ENCODE peak calls at places on chromosomes 2 and 18, in six cellular contexts. P, Q, Y, T, J and Z are unnamed samples.

GRCh38 chr2:168457177-168457905 is 1.3 kb downstream of the CERS6 start:
- DNase-seq in Y (no peak), T (peak), Q (no peak), J (no peak), P (no peak), Z (no peak)

GRCh38 chr2:241215421-241215820 is 26.9 kb downstream of the ANO7 start:
- DNase-seq in Y (no peak), P (no peak), T (no peak), Q (no peak), J (no peak), Z (no peak)

GRCh38 chr18:39453882-39454281 is 1888.3 kb upstream of the CELF4 start:
- DNase-seq in Q (peak), J (peak), T (peak), P (no peak), Y (no peak), Z (peak)

GRCh38 chr2:54512663-54513363 is 56.7 kb downstream of the SPTBN1 start:
- DNase-seq in Y (no peak), J (no peak), Q (no peak), P (no peak), T (no peak), Z (no peak)

GRCh38 chr2:60649721-60650120 is 96.3 kb upstream of the BCL11A start:
- DNase-seq in Y (no peak), T (no peak), J (no peak), Q (no peak), P (no peak), Z (no peak)

GRCh38 chr18:45107425-45107824 is 426.7 kb downstream of the SETBP1 start:
- DNase-seq in T (peak), J (peak), Y (no peak), Q (no peak), P (peak), Z (peak)

GRCh38 chr2:218962859-218963492 is 3.5 kb downstream of the CDK5R2 start:
- DNase-seq in P (peak), Q (peak), T (peak), Y (peak), J (peak), Z (peak)

GRCh38 chr18:68797901-68798300 is at the start of gene CCDC102B:
- DNase-seq in J (peak), T (peak), P (peak), Q (peak), Y (no peak), Z (peak)

GRCh38 chr18:79519751-79520472 is 124.2 kb downstream of the NFATC1 start:
- DNase-seq in T (peak), Q (peak), J (no peak), Y (peak), P (no peak), Z (peak)

GRCh38 chr2:163370169-163370886 is 365.5 kb downstream of the FIGN start:
- DNase-seq in T (no peak), J (no peak), P (no peak), Q (no peak), Y (no peak), Z (peak)

GRCh38 chr2:20525041-20526035 is 78.5 kb downstream of the RHOB start:
- DNase-seq in T (peak), Q (peak), P (peak), Y (no peak), J (peak), Z (peak)

GRCh38 chr2:100451734-100452133 is 18.5 kb upstream of the NMS start:
- DNase-seq in P (no peak), J (no peak), Y (no peak), Q (no peak), T (no peak), Z (no peak)

GRCh38 chr18:55185391-55185790 is 226.1 kb upstream of the CCDC68 start:
- DNase-seq in Y (no peak), T (no peak), J (peak), Q (no peak), P (peak), Z (peak)

GRCh38 chr2:214569419-214570035 is 158.7 kb downstream of the VWC2L start:
- DNase-seq in Q (no peak), P (no peak), Y (no peak), J (no peak), T (no peak), Z (no peak)

GRCh38 chr2:199692489-199692888 is 158.5 kb downstream of the FTCDNL1 start:
- DNase-seq in P (no peak), J (no peak), Q (peak), T (no peak), Y (peak), Z (no peak)

GRCh38 chr2:64295326-64296149 is 151.3 kb upstream of the PELI1 start:
- DNase-seq in J (no peak), Q (no peak), T (no peak), P (no peak), Y (no peak), Z (no peak)

GRCh38 chr2:200604571-200605255 is 18.9 kb downstream of the AOX1 start:
- DNase-seq in T (peak), Q (peak), Y (no peak), P (no peak), J (peak), Z (peak)

GRCh38 chr18:23573948-23574431 is 12.3 kb downstream of the NPC1 start:
- DNase-seq in J (peak), Q (peak), T (peak), P (peak), Y (no peak), Z (peak)

GRCh38 chr18:9683418-9684396 is 24.4 kb upstream of the RAB31 start:
- DNase-seq in Y (no peak), P (peak), T (peak), J (peak), Q (peak), Z (peak)

GRCh38 chr2:9179572-9180201 is 26.9 kb upstream of the ASAP2 start:
- DNase-seq in Q (peak), Y (peak), J (peak), P (peak), T (peak), Z (peak)

GRCh38 chr2:97005353-97005752 is 19.0 kb upstream of the FAM178B start:
- DNase-seq in Q (no peak), T (peak), J (no peak), Y (no peak), P (no peak), Z (peak)

GRCh38 chr2:224278531-224278930 is 123.4 kb downstream of the FAM124B start:
- DNase-seq in T (peak), Q (peak), Y (no peak), P (peak), J (peak), Z (peak)

GRCh38 chr2:189014426-189015138 is 40.4 kb downstream of the COL3A1 start:
- DNase-seq in J (peak), Y (no peak), T (peak), P (peak), Q (peak), Z (peak)

GRCh38 chr2:171225302-171225980 is 64.7 kb upstream of the TLK1 start:
- DNase-seq in P (peak), T (peak), Y (no peak), J (peak), Q (peak), Z (peak)

GRCh38 chr2:41711736-41712135 is 336.1 kb upstream of the PKDCC start:
- DNase-seq in J (no peak), P (no peak), Q (no peak), Y (no peak), T (no peak), Z (no peak)

GRCh38 chr2:102141915-102142828 is at the start of gene IL1R1:
- DNase-seq in Y (peak), Q (peak), T (peak), J (peak), P (peak), Z (peak)

GRCh38 chr2:215912299-215912842 is 101.0 kb downstream of the MREG start:
- DNase-seq in T (no peak), P (no peak), Q (no peak), Y (no peak), J (no peak), Z (no peak)

GRCh38 chr2:69936913-69937312 is 22.0 kb downstream of the MXD1 start:
- DNase-seq in J (no peak), P (no peak), Y (no peak), T (no peak), Q (no peak), Z (no peak)

GRCh38 chr2:27857417-27858172 is 32.6 kb downstream of the RBKS start:
- DNase-seq in J (peak), Y (no peak), T (peak), Q (peak), P (peak), Z (no peak)

GRCh38 chr2:184305105-184305504 is 293.2 kb upstream of the ZNF804A start:
- DNase-seq in P (no peak), J (no peak), T (no peak), Q (no peak), Y (no peak), Z (no peak)

GRCh38 chr2:237661799-237662328 is 34.5 kb downstream of the LRRFIP1 start:
- DNase-seq in Y (no peak), J (no peak), T (no peak), Q (no peak), P (no peak), Z (no peak)

GRCh38 chr2:20919301-20919800 is 96.5 kb upstream of the LDAH start:
- DNase-seq in T (no peak), Y (no peak), P (no peak), J (no peak), Q (no peak), Z (no peak)

GRCh38 chr2:45616663-45617411 is 5.8 kb upstream of the SRBD1 start:
- DNase-seq in Y (no peak), P (peak), T (peak), Q (peak), J (peak), Z (peak)

GRCh38 chr2:214519258-214519818 is 108.5 kb downstream of the VWC2L start:
- DNase-seq in P (no peak), J (no peak), T (no peak), Y (no peak), Q (no peak), Z (no peak)

GRCh38 chr18:79405781-79406575 is 10.2 kb downstream of the NFATC1 start:
- DNase-seq in T (no peak), P (no peak), Q (no peak), Y (peak), J (no peak), Z (no peak)

GRCh38 chr2:32746554-32747133 is 118.8 kb downstream of the TTC27 start:
- DNase-seq in P (no peak), Q (no peak), J (peak), Y (no peak), T (peak), Z (peak)

GRCh38 chr2:100017633-100018032 is 124.8 kb downstream of the AFF3 start:
- DNase-seq in Q (no peak), J (peak), Y (no peak), P (no peak), T (peak), Z (peak)

GRCh38 chr2:153197635-153198386 is 280.8 kb downstream of the RPRM start:
- DNase-seq in P (no peak), Q (no peak), J (no peak), T (no peak), Y (no peak), Z (no peak)

DNA sequence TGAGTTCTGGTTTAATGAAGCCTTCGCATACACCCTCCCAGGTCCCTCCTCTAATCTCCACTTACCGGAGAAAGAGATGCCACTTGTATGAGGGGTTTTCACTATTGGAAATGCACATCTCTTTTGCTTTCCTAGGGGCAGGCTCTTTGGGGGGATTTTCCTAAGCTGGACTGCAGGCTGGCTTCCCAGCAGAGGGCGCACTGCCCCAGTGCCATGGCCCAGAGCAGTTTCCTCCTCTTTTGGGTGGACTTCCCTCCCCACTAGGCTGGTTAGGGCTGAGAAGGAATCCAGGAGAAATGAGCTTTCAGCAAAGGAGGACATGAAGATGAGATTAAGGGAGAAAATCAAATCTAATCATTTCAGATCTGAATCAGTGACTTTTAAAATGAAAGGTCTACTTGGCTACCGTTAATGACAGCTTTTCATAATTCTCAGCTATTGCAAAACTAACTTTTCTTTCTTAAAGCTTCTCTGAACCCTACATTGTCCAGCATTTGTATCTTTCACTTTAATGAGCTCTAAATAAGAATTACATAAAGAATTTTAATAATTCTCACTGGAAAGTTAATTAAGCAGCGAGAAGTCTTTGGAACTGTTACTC is 784.1 kb upstream of the FANCL start:
- DNase-seq in T (peak), P (no peak), Q (peak), J (peak), Y (no peak), Z (peak)
- TF ChIP-seq CTCF in T (peak), P (peak), Q (peak), J (peak), Y (peak), Z (peak)

GRCh38 chr2:12326449-12327190 is 390.1 kb upstream of the TRIB2 start:
- DNase-seq in T (no peak), Q (no peak), P (no peak), J (no peak), Y (no peak), Z (no peak)
- TF ChIP-seq CTCF in T (no peak), Q (no peak), P (no peak), J (no peak), Y (no peak), Z (peak)

DNA sequence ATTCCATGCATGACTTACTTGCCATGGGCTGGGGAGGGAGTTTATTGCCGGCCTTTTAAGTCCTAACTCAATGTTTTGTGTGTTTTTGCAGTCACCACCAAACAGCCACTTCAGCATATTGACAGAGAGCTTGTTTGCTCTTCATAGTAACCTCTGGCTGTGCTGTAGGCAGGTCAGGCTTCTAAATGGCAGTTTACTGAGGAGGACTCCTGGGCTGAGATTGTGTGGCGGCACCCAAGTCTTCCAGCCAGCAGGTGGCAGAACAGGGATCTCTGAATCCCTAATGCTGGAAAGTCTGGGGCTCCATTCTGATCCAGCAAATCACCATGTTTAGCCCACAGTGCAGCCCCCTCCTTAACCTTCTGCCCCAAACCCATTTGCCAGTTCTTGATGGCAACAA is 121.2 kb downstream of the CAPN13 start:
- DNase-seq in T (no peak), P (no peak), Y (no peak), J (no peak), Q (no peak), Z (no peak)
- TF ChIP-seq CTCF in T (peak), P (peak), Y (peak), J (no peak), Q (peak), Z (no peak)

GRCh38 chr2:74316616-74317295 is 26.5 kb downstream of the SLC4A5 start:
- DNase-seq in P (no peak), Q (no peak), J (no peak), T (no peak), Y (no peak), Z (no peak)

GRCh38 chr2:74317696-74318095 is 25.5 kb downstream of the SLC4A5 start:
- DNase-seq in J (no peak), Q (no peak), P (no peak), Y (no peak), T (no peak), Z (no peak)

GRCh38 chr2:74312913-74313312 is 30.3 kb downstream of the SLC4A5 start:
- DNase-seq in Q (no peak), T (no peak), Y (no peak), P (no peak), J (no peak), Z (no peak)

GRCh38 chr2:74313497-74313896 is 29.7 kb downstream of the SLC4A5 start:
- DNase-seq in P (no peak), J (no peak), T (no peak), Q (no peak), Y (no peak), Z (no peak)

GRCh38 chr2:74314107-74314506 is 29.1 kb downstream of the SLC4A5 start:
- DNase-seq in J (no peak), T (no peak), P (no peak), Y (no peak), Q (no peak), Z (no peak)
- TF ChIP-seq CTCF in J (no peak), T (no peak), P (no peak), Y (no peak), Q (no peak), Z (no peak)

GRCh38 chr2:47520302-47520630 is 117.3 kb downstream of the MSH2 start:
- DNase-seq in P (no peak), J (no peak), T (no peak), Q (no peak), Y (no peak), Z (no peak)

GRCh38 chr2:47519147-47519537 is 116.2 kb downstream of the MSH2 start:
- DNase-seq in Q (no peak), Y (no peak), P (no peak), J (no peak), T (no peak), Z (no peak)

GRCh38 chr2:47519604-47520301 is 116.8 kb downstream of the MSH2 start:
- DNase-seq in Y (no peak), J (no peak), Q (no peak), P (no peak), T (no peak), Z (no peak)

GRCh38 chr2:47521666-47522285 is 118.8 kb downstream of the MSH2 start:
- DNase-seq in P (no peak), Q (no peak), Y (no peak), T (no peak), J (no peak), Z (no peak)

GRCh38 chr2:47520825-47521665 is 118.1 kb downstream of the MSH2 start:
- DNase-seq in Y (peak), T (peak), P (peak), J (peak), Q (peak), Z (peak)
- TF ChIP-seq CTCF in Y (peak), T (peak), P (peak), J (peak), Q (peak), Z (peak)

GRCh38 chr2:23510471-23510870 is 125.5 kb downstream of the KLHL29 start:
- DNase-seq in T (no peak), Y (no peak), P (no peak), Q (no peak), J (no peak), Z (no peak)
- TF ChIP-seq CTCF in T (no peak), Y (no peak), P (no peak), Q (no peak), J (no peak), Z (no peak)

DNA sequence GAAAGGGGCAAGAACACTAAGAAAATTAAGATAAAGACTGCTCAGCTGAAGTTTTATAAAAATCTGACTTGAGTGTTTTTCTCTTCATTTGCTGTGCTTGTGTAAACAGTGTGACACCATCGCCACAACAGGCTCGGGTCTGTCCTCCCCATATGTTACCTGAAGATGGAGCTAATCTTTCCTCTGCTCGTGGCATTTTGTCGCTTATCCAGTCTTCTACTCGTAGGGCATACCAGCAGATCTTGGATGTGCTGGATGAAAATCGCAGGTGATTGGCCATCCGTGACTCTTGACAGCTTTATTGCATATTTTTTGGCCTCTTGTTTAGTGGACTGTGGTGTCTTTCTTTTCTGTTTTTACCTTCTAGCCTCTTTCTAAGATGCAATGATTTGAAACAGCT is 22.1 kb downstream of the MFF start:
- DNase-seq in T (no peak), P (no peak), J (no peak), Y (no peak), Q (no peak), Z (no peak)
- TF ChIP-seq CTCF in T (no peak), P (no peak), J (no peak), Y (no peak), Q (no peak), Z (no peak)

GRCh38 chr2:71068218-71069035 is at the start of gene NAGK:
- DNase-seq in J (peak), Q (peak), P (peak), Y (peak), T (peak), Z (peak)
- TF ChIP-seq CTCF in J (no peak), Q (no peak), P (no peak), Y (no peak), T (no peak), Z (no peak)

DNA sequence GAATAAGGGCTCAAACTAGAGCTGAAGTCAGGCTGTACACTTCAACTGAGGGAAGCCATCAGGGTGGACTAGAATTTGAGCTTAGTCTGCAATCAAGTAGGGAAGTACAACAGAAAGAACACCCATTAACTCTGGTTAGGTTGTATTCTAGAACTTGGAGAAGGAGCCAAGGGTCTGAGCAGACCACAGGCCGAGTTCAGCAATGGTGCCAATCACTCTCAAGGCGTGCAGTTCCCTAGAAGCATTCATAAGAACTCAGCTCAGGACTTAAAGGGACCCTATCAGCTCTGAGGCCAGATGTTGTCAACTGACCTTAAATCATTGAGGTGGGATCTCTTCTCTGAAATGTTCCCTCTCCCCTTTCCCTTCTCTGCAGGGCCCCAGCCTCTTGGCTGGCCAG is 97.2 kb downstream of the ZFP36L2 start:
- DNase-seq in J (no peak), T (no peak), Q (no peak), Y (no peak), P (no peak), Z (no peak)
- TF ChIP-seq CTCF in J (no peak), T (no peak), Q (no peak), Y (no peak), P (no peak), Z (no peak)